ENCODE peak calls at places on chromosomes 6 and 20, in five cellular contexts. E, D, B, V and W are unnamed samples. For H3K4me1, the result is how much of the 10 kb centered on the place peaks cover.

GRCh38 chr6:52423971-52424381 is 3.8 kb downstream of the EFHC1 start:
- DNase-seq in B (no peak), D (no peak), V (no peak), E (peak), W (no peak)

GRCh38 chr20:4546786-4547185 is 174.9 kb upstream of the PRND start:
- DNase-seq in V (no peak), D (no peak), E (peak), B (no peak), W (no peak)

GRCh38 chr20:47607208-47607613 is 105.5 kb downstream of the NCOA3 start:
- DNase-seq in V (peak), B (no peak), D (no peak), E (peak), W (no peak)

GRCh38 chr6:170201361-170201760 is 89.5 kb downstream of the DLL1 start:
- DNase-seq in E (no peak), V (no peak), D (no peak), B (no peak), W (peak)

GRCh38 chr6:97275809-97276208 is 7.2 kb downstream of the MMS22L start:
- DNase-seq in D (no peak), B (no peak), V (no peak), E (no peak), W (no peak)

GRCh38 chr6:112010328-112010727 is 43.6 kb upstream of the CCN6 start:
- DNase-seq in V (no peak), D (no peak), B (no peak), E (no peak), W (no peak)

GRCh38 chr20:12386821-12387220 is 469.1 kb downstream of the BTBD3 start:
- DNase-seq in V (no peak), B (no peak), E (no peak), D (no peak), W (no peak)

GRCh38 chr6:38716825-38717224 is 1.7 kb downstream of the DNAH8 start:
- DNase-seq in D (no peak), B (no peak), V (no peak), E (no peak), W (no peak)

GRCh38 chr20:1440024-1440423 is 26.6 kb downstream of the NSFL1C start:
- DNase-seq in B (no peak), D (no peak), V (peak), E (peak), W (no peak)

GRCh38 chr20:50417484-50418235 is 92.5 kb upstream of the PTPN1 start:
- DNase-seq in B (no peak), D (no peak), E (no peak), V (no peak), W (no peak)

GRCh38 chr6:106315765-106316375 is 9.7 kb downstream of the ATG5 start:
- DNase-seq in D (no peak), E (no peak), V (peak), B (no peak), W (no peak)

GRCh38 chr6:32932132-32932868 is 8.5 kb downstream of the HLA-DMB start:
- DNase-seq in E (peak), B (no peak), V (no peak), D (peak), W (no peak)

GRCh38 chr20:62069741-62070216 is 4.1 kb upstream of the TAF4 start:
- DNase-seq in B (no peak), D (no peak), E (peak), V (no peak), W (no peak)

GRCh38 chr6:153927867-153928266 is 111.2 kb upstream of the OPRM1 start:
- DNase-seq in B (no peak), D (no peak), E (no peak), V (no peak), W (no peak)

GRCh38 chr6:163694988-163695942 is 280.7 kb downstream of the QKI start:
- DNase-seq in B (no peak), V (no peak), E (no peak), D (no peak), W (no peak)

GRCh38 chr20:40754372-40754943 is 65.4 kb upstream of the MAFB start:
- DNase-seq in B (no peak), E (no peak), V (no peak), D (no peak), W (no peak)

GRCh38 chr6:147561742-147562141 is 53.3 kb downstream of the SAMD5 start:
- DNase-seq in B (no peak), D (no peak), E (no peak), V (no peak), W (no peak)

GRCh38 chr6:150547511-150548222 is 52.0 kb upstream of the PLEKHG1 start:
- DNase-seq in B (no peak), V (no peak), E (no peak), D (peak), W (no peak)

GRCh38 chr6:135117413-135117968 is 62.9 kb upstream of the HBS1L start:
- DNase-seq in D (peak), E (no peak), B (no peak), V (no peak), W (no peak)

GRCh38 chr6:42692151-42692911 is 30.1 kb downstream of the PRPH2 start:
- DNase-seq in D (peak), V (no peak), B (no peak), E (peak), W (no peak)

GRCh38 chr6:153125032-153125431 is 6.0 kb downstream of the RGS17 start:
- DNase-seq in D (no peak), B (no peak), V (no peak), E (no peak), W (no peak)

GRCh38 chr6:144737998-144738397 is 452.9 kb downstream of the UTRN start:
- DNase-seq in D (no peak), E (no peak), V (peak), B (no peak), W (no peak)

GRCh38 chr6:168706471-168707177 is 265.6 kb downstream of the SMOC2 start:
- DNase-seq in E (no peak), V (no peak), B (no peak), D (no peak), W (no peak)

GRCh38 chr6:168711049-168711640 is 270.2 kb downstream of the SMOC2 start:
- DNase-seq in B (no peak), E (no peak), D (peak), V (peak), W (no peak)

GRCh38 chr6:168709991-168710390 is 269.0 kb downstream of the SMOC2 start:
- DNase-seq in E (no peak), D (peak), V (no peak), B (no peak), W (no peak)

GRCh38 chr6:168709440-168709839 is 268.5 kb downstream of the SMOC2 start:
- DNase-seq in B (no peak), D (no peak), E (no peak), V (no peak), W (no peak)

DNA sequence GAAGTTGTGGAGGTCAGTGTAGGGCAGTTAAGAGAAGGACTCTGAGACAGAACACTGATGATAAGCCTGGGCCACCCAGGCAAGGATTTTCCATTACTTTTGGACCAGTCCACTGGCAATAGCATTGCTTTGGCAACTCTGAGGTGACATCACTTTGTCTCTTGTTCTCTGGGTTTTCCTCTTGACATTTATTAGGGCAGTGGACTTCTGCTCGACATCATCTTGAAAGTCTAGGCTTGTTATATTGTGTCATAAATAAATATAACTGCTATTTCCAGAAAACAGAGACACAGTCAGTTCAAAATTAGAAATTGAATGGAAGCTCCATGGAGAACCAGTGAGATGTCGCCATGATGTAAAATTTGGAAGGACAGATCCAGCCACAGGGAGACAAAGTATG is 268.1 kb downstream of the SMOC2 start:
- DNase-seq in D (no peak), V (no peak), B (no peak), E (no peak), W (no peak)
- TF ChIP-seq POLR2A in D (no peak), V (no peak), B (no peak), E (no peak), W (no peak)

DNA sequence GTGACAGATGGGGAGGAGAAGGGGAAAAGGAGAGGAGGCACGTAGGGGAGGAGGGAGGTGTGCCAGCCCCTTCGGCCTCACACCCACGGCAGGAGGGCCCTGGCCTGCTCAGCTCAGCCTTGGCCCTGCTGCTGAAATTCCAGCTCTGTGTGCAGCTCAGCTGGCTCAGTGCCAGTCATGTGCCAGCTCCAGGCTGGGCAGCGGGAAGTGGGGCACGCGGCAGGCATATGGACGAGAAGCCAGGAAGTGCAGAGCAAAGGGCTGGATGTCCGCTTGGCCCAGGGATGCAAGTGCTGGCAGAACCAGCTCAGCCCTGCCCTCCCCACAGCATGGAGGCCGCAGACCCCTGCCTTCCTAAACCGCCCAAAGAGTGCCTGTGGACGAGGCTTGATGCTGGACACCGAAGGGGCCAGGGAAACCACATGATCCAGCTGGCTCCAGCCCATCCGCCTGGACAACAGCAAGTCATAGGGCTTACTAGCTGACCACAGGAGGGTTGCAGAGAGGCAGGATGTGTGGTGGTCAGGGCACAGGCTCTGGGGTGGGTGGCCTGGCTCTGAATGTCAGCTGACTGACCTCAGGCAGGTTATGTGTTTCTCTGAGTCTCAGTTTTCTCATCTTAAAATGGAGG is 60.1 kb downstream of the NOL4L start:
- DNase-seq in V (no peak), D (peak), B (peak), E (no peak), W (no peak)
- H3K4me1 ChIP-seq in V (under half), D (under half), B (under half), E (under half), W (under half)

DNA sequence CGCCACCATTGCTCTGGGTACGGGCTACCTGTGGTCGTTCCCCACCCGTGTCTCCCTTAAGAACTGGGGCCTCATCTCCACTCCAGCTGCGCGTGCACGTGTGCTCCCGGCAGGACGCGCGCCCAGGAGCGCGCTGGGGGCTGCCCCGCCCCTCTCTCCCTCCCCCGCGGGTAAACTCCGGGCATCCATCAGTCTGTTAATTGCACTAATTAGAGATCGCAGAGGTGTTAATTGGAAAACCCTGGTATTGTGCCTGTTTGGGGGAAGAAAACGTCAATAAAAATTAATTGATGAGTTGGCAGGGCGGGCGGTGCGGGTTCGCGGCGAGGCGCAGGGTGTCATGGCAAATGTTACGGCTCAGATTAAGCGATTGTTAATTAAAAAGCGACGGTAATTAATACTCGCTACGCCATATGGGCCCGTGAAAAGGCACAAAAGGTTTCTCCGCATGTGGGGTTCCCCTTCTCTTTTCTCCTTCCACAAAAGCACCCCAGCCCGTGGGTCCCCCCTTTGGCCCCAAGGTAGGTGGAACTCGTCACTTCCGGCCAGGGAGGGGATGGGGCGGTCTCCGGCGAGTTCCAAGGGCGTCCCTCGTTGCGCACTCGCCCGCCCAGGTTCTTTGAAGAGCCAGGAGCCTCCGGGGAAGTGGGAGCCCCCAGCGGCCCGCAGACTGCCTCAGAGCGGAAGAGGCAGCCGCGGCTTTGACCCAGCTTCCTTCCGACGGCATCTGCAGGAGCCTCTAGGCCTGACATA is 14.4 kb downstream of the FOXP4 start:
- DNase-seq in E (no peak), B (peak), V (no peak), D (no peak), W (no peak)
- TF ChIP-seq POLR2A in E (no peak), B (no peak), V (no peak), D (no peak), W (no peak)

GRCh38 chr6:16370943-16371342 is 132.6 kb downstream of the GMPR start:
- DNase-seq in E (no peak), D (no peak), B (no peak), V (no peak), W (no peak)
- H3K4me1 ChIP-seq in E (under half), D (under half), B (under half), V (under half), W (under half)

GRCh38 chr6:133225560-133225959 is 15.6 kb upstream of the EYA4 start:
- DNase-seq in E (no peak), V (no peak), D (no peak), B (no peak), W (no peak)

GRCh38 chr6:133227344-133227743 is 13.8 kb upstream of the EYA4 start:
- DNase-seq in E (no peak), D (no peak), B (no peak), V (no peak), W (no peak)

GRCh38 chr6:133235219-133235618 is 5.9 kb upstream of the EYA4 start:
- DNase-seq in V (no peak), B (no peak), E (no peak), D (no peak), W (no peak)

DNA sequence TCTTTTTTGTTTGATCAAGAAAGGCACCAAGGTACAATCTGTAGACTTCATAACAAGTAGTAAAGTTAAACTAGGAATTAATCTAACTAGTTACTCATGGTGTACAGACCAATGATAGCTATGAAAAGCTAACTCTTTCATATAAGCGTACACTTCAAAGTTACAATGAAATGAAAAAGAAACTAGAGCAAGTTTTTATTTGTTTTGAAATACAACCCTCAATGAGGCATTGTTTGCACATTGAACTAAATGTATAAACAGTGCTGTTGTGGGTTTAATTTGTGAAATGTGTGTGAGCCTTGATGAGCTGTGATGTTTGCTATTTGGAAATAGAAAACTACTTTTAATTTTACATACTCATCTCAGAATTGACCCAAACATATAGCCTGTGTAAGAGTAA is 11.1 kb upstream of the EYA4 start:
- DNase-seq in V (no peak), E (no peak), B (no peak), D (no peak), W (no peak)
- TF ChIP-seq POLR2A in V (no peak), E (no peak), B (no peak), D (no peak), W (no peak)

GRCh38 chr6:15387118-15387517 is 141.2 kb downstream of the JARID2 start:
- DNase-seq in B (no peak), E (peak), V (no peak), D (no peak), W (no peak)

GRCh38 chr6:15389759-15390723 is 144.2 kb downstream of the JARID2 start:
- DNase-seq in D (no peak), E (peak), V (peak), B (no peak), W (no peak)

GRCh38 chr6:15391500-15391899 is 145.6 kb downstream of the JARID2 start:
- DNase-seq in E (no peak), V (no peak), B (no peak), D (no peak), W (no peak)

GRCh38 chr6:15386756-15387112 is 140.9 kb downstream of the JARID2 start:
- DNase-seq in B (no peak), D (no peak), E (no peak), V (no peak), W (no peak)

DNA sequence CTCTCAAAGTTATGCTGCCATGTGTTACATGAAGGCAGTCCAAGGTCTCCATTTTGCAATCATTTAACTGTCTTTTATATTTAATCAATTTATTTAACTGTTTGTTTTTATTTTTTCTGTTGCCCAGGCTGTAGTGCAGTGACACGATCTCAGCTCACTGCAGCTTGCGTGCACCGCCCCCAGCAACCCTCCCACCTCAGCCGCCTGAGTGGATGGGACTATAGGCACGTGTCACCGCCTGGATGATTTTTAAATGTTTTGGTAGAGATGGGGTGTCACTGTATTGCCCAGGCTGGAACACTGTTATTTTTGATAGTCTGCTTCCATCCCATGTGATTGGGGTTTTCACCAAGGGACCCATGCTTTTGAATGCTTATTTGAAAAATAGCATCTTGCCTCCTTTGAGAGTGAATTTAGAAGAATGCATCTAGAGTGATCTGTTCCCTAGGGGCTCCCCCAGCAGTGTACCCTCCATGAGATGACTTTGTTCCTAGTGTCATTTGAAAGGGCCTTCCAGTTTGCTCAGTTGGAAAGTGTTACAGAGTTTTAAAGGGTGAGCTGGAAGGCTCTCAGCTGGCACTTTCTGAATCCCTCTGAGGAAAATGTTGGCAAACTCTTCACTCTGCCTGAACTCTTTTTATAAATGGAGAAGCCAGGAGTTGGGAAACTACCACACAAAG is 143.3 kb downstream of the JARID2 start:
- DNase-seq in B (no peak), E (peak), D (peak), V (no peak), W (no peak)
- H3K4me1 ChIP-seq in B (under half), E (under half), D (under half), V (under half), W (half or more)

DNA sequence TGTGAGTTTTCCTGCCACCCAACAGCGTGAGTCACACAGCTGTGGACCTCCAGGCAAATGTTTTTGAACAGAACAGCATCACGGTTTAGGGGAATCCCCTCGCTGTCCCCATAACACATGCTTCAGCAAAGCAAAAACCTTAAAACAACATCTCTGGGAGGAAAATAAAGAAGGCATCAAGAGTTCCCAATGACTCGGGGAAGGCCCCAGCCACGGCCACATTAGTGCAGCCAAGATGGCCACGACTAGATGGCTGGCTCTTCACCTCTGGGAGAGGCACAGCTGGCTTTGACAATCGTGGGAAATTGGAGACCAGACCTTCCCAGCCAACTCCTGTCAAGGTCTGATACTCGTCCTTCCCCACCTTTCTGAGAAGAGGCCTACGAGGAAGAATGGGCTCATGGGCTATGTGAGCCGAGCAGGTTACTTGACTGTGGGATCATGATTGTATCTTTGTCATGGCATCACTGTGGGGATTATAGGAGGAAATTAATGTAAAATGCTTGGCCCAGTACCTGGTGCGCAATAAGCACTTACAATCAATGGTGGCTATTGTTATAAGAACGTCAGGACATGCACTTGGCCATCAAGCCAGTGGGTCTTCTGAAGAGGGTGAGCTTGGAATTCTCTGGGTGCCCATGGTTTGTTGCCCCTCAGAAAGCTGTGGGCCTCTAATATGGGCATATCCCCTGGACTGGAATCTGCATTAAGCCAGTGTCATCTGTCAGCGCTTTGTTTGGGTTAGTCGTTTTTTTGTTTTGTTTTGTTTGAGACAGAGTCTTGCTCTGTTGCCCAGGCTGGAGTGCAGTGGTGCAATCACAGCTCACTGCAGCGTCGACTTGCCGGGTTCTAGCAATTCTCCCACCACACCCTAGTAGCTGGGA is 43.6 kb downstream of the FGD2 start:
- DNase-seq in D (no peak), V (peak), E (peak), B (peak), W (no peak)
- TF ChIP-seq POLR2A in D (no peak), V (peak), E (no peak), B (no peak), W (no peak)

DNA sequence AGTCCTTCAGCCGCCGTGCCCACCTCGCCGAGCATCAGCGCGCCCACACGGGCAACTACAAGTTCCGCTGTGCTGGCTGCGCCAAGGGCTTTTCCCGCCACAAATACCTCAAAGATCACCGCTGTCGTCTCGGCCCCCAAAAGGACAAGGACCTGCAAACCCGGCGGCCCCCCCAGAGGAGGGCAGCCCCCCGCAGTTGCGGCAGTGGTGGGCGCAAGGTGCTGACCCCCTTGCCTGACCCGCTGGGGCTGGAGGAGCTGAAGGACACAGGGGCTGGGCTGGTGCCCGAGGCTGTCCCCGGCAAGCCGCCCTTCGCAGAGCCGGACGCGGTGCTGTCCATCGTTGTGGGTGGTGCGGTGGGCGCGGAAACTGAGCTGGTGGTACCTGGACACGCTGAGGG is 20.1 kb upstream of the CHMP4B start:
- DNase-seq in D (no peak), V (no peak), E (no peak), B (no peak), W (no peak)
- H3K4me1 ChIP-seq in D (under half), V (under half), E (under half), B (under half), W (under half)